ENCODE peak calls at places on chromosome X, in nine cellular contexts. C is effector memory CD4-positive, alpha-beta T cell; E is breast epithelium; S is thyroid gland; H is colonic mucosa; B is MM.1S; V is ovary; J is CD8-positive, alpha-beta T cell; L is left ventricle myocardium inferior. U is an unnamed sample.

GRCh38 chrX:2463973-2464676 is 36.7 kb downstream of the DHRSX start:
- DNase-seq in S (no peak), L (no peak), H (no peak), E (no peak), B (no peak), V (no peak), C (no peak), J (no peak), U (no peak)

GRCh38 chrX:56211701-56212100 is 20.5 kb upstream of the KLF8 start:
- DNase-seq in B (no peak), S (no peak), J (no peak), V (no peak), H (no peak), E (no peak), C (no peak), L (no peak), U (no peak)

GRCh38 chrX:100685284-100685996 is 41.4 kb downstream of the SRPX2 start:
- DNase-seq in V (peak), J (peak), H (peak), L (no peak), C (peak), S (peak), B (peak), E (peak), U (peak)

GRCh38 chrX:19904778-19905367 is 17.5 kb upstream of the SH3KBP1 start:
- DNase-seq in B (peak), V (no peak), H (no peak), J (no peak), C (no peak), E (no peak), L (no peak), S (peak), U (no peak)

GRCh38 chrX:119755981-119756533 is 2.3 kb upstream of the SOWAHD start:
- DNase-seq in S (no peak), L (no peak), J (peak), B (peak), C (peak), E (no peak), H (no peak), V (no peak), U (no peak)

GRCh38 chrX:56763556-56764152 is 34.6 kb downstream of the NBDY start:
- DNase-seq in B (peak), S (no peak), E (peak), C (peak), V (peak), J (no peak), H (peak), L (no peak), U (peak)

GRCh38 chrX:125757794-125758564 is 408.1 kb downstream of the DCAF12L2 start:
- DNase-seq in L (peak), S (peak), C (no peak), J (no peak), E (no peak), H (no peak), B (no peak), V (no peak), U (no peak)

GRCh38 chrX:8688776-8689175 is 43.2 kb downstream of the ANOS1 start:
- DNase-seq in S (no peak), V (no peak), C (no peak), B (no peak), J (no peak), H (no peak), E (no peak), L (no peak), U (no peak)

GRCh38 chrX:5957506-5957905 is 271.2 kb downstream of the NLGN4X start:
- DNase-seq in C (no peak), L (no peak), H (no peak), S (no peak), V (no peak), E (no peak), B (no peak), J (no peak), U (no peak)

GRCh38 chrX:129318375-129318774 is 204.9 kb downstream of the SMARCA1 start:
- DNase-seq in V (no peak), C (no peak), L (no peak), H (peak), E (no peak), J (no peak), S (no peak), B (peak), U (no peak)

GRCh38 chrX:45110494-45110893 is 90.2 kb downstream of the DIPK2B start:
- DNase-seq in J (no peak), B (no peak), E (no peak), S (no peak), L (no peak), H (no peak), C (no peak), V (no peak), U (no peak)

GRCh38 chrX:52380993-52381392 is 12.2 kb downstream of the XAGE2 start:
- DNase-seq in L (no peak), V (no peak), S (no peak), H (no peak), E (no peak), J (no peak), B (no peak), C (no peak), U (no peak)

GRCh38 chrX:134313418-134313817 is 76.4 kb downstream of the CCDC160 start:
- DNase-seq in L (no peak), E (no peak), S (no peak), V (no peak), C (no peak), B (no peak), J (no peak), H (no peak), U (no peak)

GRCh38 chrX:121102101-121102500 is 54.7 kb downstream of the GLUD2 start:
- DNase-seq in E (no peak), L (no peak), C (no peak), H (no peak), B (no peak), S (no peak), J (no peak), V (no peak), U (no peak)

GRCh38 chrX:121103381-121103780 is 56.0 kb downstream of the GLUD2 start:
- DNase-seq in J (no peak), E (no peak), S (no peak), H (no peak), V (no peak), B (no peak), C (no peak), L (no peak), U (no peak)

GRCh38 chrX:121110536-121110935 is 63.1 kb downstream of the GLUD2 start:
- DNase-seq in V (no peak), L (no peak), J (no peak), E (no peak), C (no peak), B (no peak), S (no peak), H (no peak), U (no peak)

GRCh38 chrX:121109986-121110385 is 62.6 kb downstream of the GLUD2 start:
- DNase-seq in S (no peak), E (no peak), B (no peak), J (no peak), V (no peak), L (no peak), C (no peak), H (no peak), U (no peak)

GRCh38 chrX:121106484-121107235 is 59.2 kb downstream of the GLUD2 start:
- DNase-seq in V (no peak), H (no peak), B (no peak), J (no peak), S (no peak), C (no peak), E (no peak), L (no peak), U (no peak)
- H3K4me3 ChIP-seq in V (no peak), H (no peak), B (no peak), J (no peak), S (no peak), C (no peak), E (no peak), L (no peak), U (no peak)

GRCh38 chrX:153925387-153925738 is 701 bp downstream of the ARHGAP4 start:
- DNase-seq in J (no peak), S (no peak), V (no peak), L (no peak), E (no peak), B (peak), H (no peak), C (no peak), U (no peak)

GRCh38 chrX:153925739-153926593 is at the start of gene ARHGAP4:
- DNase-seq in B (peak), J (peak), E (no peak), V (no peak), S (no peak), H (no peak), L (no peak), C (peak), U (no peak)

GRCh38 chrX:153922286-153922573 is 3.8 kb downstream of the ARHGAP4 start:
- DNase-seq in E (no peak), C (no peak), V (no peak), L (no peak), S (no peak), H (no peak), J (no peak), B (no peak), U (no peak)

GRCh38 chrX:153922932-153923857 is 2.9 kb downstream of the ARHGAP4 start:
- DNase-seq in H (peak), C (no peak), E (peak), S (peak), V (peak), J (no peak), L (peak), B (no peak), U (peak)

DNA sequence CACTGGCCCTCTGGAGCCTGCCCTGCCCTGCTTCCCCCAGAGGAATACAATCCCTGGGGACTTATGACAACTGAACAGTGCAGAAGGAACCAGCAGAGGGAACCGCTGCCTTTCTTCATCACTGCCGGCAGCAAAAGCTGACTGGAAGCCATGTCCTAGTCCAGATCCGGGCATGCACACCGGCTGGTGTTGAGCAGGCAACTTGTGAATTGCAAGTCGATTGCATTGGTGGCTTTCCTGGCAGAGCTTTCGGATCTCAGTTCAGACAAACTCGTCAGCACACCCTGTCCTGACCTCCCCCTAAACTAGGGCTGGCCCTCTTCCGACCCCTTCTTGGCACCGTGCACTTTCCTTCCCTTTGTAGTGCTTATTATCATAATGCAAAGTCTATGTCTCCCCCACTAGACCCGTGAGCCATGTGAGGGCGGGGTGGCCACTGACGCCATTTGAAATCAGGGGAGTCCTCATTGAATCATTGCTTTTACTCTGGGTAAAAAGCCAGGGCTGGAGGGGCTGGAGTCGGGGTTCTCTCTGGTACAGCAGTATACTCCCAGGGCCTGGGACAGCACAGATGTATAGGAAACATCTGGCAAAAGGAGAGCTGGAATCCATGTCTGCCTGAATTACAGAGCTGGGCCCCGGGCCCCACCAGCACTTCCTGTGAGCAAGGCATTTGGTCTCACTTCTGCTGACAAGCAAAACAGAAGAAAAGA is 1.8 kb downstream of the ARHGAP4 start:
- DNase-seq in B (peak), S (no peak), C (peak), L (no peak), V (no peak), E (no peak), H (no peak), J (peak), U (peak)
- H3K4me3 ChIP-seq in B (peak), S (no peak), C (peak), L (peak), V (no peak), E (no peak), H (peak), J (peak), U (no peak)

DNA sequence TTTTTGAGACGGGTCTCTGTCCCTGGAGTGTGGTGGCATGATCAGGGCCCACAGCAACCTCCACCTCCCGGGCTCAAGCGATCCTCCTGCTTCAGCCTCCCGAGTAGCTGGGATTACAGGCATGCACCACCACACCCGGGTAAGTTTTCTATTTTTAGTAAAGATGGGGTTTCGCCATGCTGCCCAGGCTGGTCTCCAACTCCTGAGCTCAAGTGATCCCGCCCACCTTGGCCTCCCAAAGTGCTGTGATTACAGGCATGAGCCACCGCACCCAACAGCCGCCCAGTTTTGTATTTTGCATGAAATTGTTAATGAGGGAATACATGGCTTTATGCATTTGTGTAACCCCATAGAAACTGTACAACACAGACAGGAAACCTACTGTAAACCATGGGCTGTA is 2.8 kb upstream of the ARHGAP4 start:
- DNase-seq in E (no peak), S (no peak), J (no peak), L (no peak), H (no peak), V (no peak), B (no peak), C (no peak), U (no peak)
- H3K4me3 ChIP-seq in E (no peak), S (no peak), J (no peak), L (peak), H (peak), V (no peak), B (peak), C (no peak), U (peak)

GRCh38 chrX:10769165-10769564 is 148.8 kb upstream of the MID1 start:
- DNase-seq in L (no peak), B (peak), E (no peak), H (no peak), C (no peak), V (no peak), J (no peak), S (no peak), U (no peak)
- H3K4me3 ChIP-seq in L (no peak), B (no peak), E (peak), H (no peak), C (no peak), V (no peak), J (no peak), S (no peak), U (no peak)

DNA sequence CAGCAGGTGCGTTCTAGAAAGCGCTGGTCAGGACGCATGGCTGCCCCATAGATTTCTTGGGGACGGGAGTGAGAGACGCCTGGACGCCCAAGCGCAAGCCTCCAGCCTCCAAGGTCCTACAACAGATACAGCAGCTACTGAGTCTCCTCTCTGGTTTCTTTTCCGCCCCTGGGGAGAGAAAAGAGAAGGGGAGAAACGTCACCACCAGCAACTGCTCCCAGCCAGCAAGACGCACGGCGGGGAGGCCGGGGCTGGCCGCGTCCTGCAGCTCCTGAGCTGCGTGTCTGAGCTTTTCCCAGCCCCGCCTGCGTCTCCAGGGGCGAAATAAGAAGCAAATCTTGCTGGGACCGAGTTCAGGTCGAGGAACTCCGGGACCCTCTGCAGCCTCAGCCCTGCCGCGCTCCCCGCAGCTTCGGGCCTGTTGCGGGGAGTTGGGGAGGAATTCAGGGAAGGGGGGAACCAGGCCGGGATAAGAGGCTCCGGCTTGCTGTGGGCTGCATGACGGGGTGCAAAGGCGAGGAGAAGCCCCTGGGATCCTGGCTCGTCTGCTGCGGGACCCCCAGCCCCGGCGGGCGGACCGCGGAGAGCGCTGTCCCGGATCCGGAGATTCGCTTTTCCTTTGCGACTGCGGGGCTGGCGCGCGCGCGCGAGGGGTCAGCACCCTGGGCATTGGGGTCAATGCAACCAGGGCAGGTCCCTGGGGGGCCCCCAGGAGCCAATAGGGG is 6.8 kb upstream of the SHOX start:
- DNase-seq in C (no peak), B (peak), H (no peak), S (no peak), V (no peak), J (no peak), L (no peak), E (no peak), U (no peak)
- H3K4me3 ChIP-seq in C (no peak), B (no peak), H (no peak), S (no peak), V (no peak), J (no peak), L (peak), E (peak), U (no peak)

GRCh38 chrX:41335590-41336331 is 1.8 kb downstream of the DDX3X start:
- DNase-seq in B (no peak), E (no peak), J (no peak), H (no peak), S (no peak), L (no peak), C (no peak), V (no peak), U (no peak)

GRCh38 chrX:41338422-41338821 is 4.5 kb downstream of the DDX3X start:
- DNase-seq in V (no peak), S (no peak), B (no peak), J (no peak), H (no peak), C (no peak), E (no peak), L (no peak), U (no peak)

GRCh38 chrX:41336447-41336846 is 2.5 kb downstream of the DDX3X start:
- DNase-seq in E (no peak), L (no peak), V (no peak), S (no peak), B (no peak), H (no peak), C (no peak), J (no peak), U (no peak)

GRCh38 chrX:41337140-41337539 is 3.2 kb downstream of the DDX3X start:
- DNase-seq in S (no peak), E (no peak), H (no peak), C (no peak), B (no peak), L (no peak), V (no peak), J (no peak), U (no peak)

DNA sequence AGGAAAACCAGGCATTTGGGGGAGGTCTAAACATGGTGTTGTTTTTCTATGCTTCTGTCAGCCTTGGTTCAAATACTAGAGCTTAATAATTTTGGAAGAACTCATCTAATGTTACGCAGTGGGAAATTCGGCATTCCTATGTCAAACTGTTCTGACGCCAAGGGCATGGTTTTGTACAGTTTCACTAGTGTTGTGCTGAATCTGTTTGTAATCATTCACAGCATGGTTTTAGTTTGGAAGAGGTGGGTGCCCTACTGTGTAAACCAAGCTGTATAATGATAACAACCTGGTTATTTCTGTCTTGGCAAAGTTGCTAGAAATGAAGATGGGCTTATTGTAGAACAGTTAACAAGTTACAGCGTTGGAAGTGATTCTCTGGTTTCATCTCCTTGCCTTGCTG is 5.2 kb downstream of the DDX3X start:
- DNase-seq in S (no peak), C (no peak), L (no peak), V (no peak), H (no peak), J (no peak), E (no peak), B (no peak), U (no peak)
- H3K4me3 ChIP-seq in S (no peak), C (peak), L (peak), V (peak), H (no peak), J (no peak), E (no peak), B (no peak), U (peak)